ENCODE peak calls at places on chromosomes 6 and 20, in six cellular contexts. U is AG09309, J is heart right ventricle, B is fibroblast of mammary gland, R is fibroblast of the conjunctiva, Z is lung. K is an unnamed sample.
A peak's percentile ranks its signal among the peaks of the same experiment; 100 is the strongest.

GRCh38 chr6:147141690-147142308 is 62.4 kb upstream of the STXBP5 start:
- DNase-seq in U (no peak), J (no peak), B (peak; percentile 80), R (no peak), Z (no peak), K (no peak)

GRCh38 chr20:56400001-56400640 is 7.7 kb downstream of the CSTF1 start:
- DNase-seq in U (peak; percentile 46), J (peak; percentile 71), B (peak; percentile 84), R (peak; percentile 67), Z (peak; percentile 52), K (peak; percentile 69)

GRCh38 chr6:12275084-12275483 is 15.1 kb upstream of the EDN1 start:
- DNase-seq in U (no peak), J (no peak), B (peak; percentile 14), R (no peak), Z (no peak), K (no peak)

GRCh38 chr6:36018339-36018738 is 6.1 kb downstream of the SLC26A8 start:
- DNase-seq in U (no peak), J (no peak), B (no peak), R (no peak), Z (no peak), K (no peak)

GRCh38 chr6:1474205-1474604 is 84.8 kb downstream of the FOXF2 start:
- DNase-seq in U (no peak), J (no peak), B (no peak), R (no peak), Z (no peak), K (no peak)

GRCh38 chr6:29656157-29656556 is 735 bp upstream of the MOG start:
- DNase-seq in U (no peak), J (peak; percentile 58), B (no peak), R (no peak), Z (no peak), K (no peak)

GRCh38 chr20:34237942-34238341 is 3.3 kb upstream of the ASIP start:
- DNase-seq in U (no peak), J (no peak), B (no peak), R (no peak), Z (no peak), K (no peak)

GRCh38 chr6:79404677-79405076 is 132.6 kb downstream of the LCA5 start:
- DNase-seq in U (no peak), J (no peak), B (no peak), R (no peak), Z (no peak), K (no peak)

GRCh38 chr20:4150095-4150492 is 134.7 kb upstream of the RNF24 start:
- DNase-seq in U (no peak), J (no peak), B (peak; percentile 54), R (no peak), Z (no peak), K (no peak)

GRCh38 chr20:3315110-3315509 is 76.1 kb upstream of the SLC4A11 start:
- DNase-seq in U (no peak), J (no peak), B (no peak), R (no peak), Z (no peak), K (no peak)

GRCh38 chr20:54432966-54433365 is 42.4 kb upstream of the DOK5 start:
- DNase-seq in U (no peak), J (no peak), B (no peak), R (no peak), Z (no peak), K (no peak)

GRCh38 chr6:158131926-158132325 is 36.1 kb downstream of the SERAC1 start:
- DNase-seq in U (no peak), J (no peak), B (peak; percentile 35), R (no peak), Z (no peak), K (peak; percentile 20)

GRCh38 chr20:44400671-44401051 is 45.2 kb downstream of the HNF4A start:
- DNase-seq in U (no peak), J (no peak), B (no peak), R (no peak), Z (no peak), K (no peak)

GRCh38 chr20:24936526-24937407 is 12.3 kb upstream of the CST7 start:
- DNase-seq in U (no peak), J (no peak), B (no peak), R (no peak), Z (no peak), K (no peak)

GRCh38 chr6:91669154-91669903 is 1082.5 kb upstream of the MAP3K7 start:
- DNase-seq in U (no peak), J (peak; percentile 5), B (no peak), R (no peak), Z (no peak), K (no peak)

GRCh38 chr6:39760246-39760952 is 31.8 kb upstream of the DAAM2 start:
- DNase-seq in U (no peak), J (no peak), B (no peak), R (no peak), Z (no peak), K (no peak)

GRCh38 chr6:135270676-135271536 is 89.8 kb downstream of the MYB start:
- DNase-seq in U (no peak), J (no peak), B (peak; percentile 16), R (no peak), Z (peak; percentile 63), K (no peak)

GRCh38 chr20:47998736-47999135 is 213.5 kb upstream of the SULF2 start:
- DNase-seq in U (no peak), J (no peak), B (no peak), R (no peak), Z (no peak), K (no peak)

GRCh38 chr6:127586372-127586771 is 9.4 kb downstream of the C6orf58 start:
- DNase-seq in U (no peak), J (no peak), B (no peak), R (no peak), Z (no peak), K (no peak)

GRCh38 chr6:137493218-137494038 is 766 bp downstream of the OLIG3 start:
- DNase-seq in U (no peak), J (no peak), B (peak; percentile 3), R (no peak), Z (no peak), K (no peak)

GRCh38 chr6:151291145-151292055 is 51.6 kb downstream of the AKAP12 start:
- DNase-seq in U (no peak), J (peak; percentile 34), B (peak; percentile 65), R (peak; percentile 50), Z (no peak), K (no peak)

GRCh38 chr6:43878823-43879495 is 108.9 kb downstream of the VEGFA start:
- DNase-seq in U (no peak), J (peak; percentile 40), B (no peak), R (peak; percentile 10), Z (no peak), K (no peak)

GRCh38 chr6:89120371-89120770 is 2.5 kb upstream of the SRSF12 start:
- DNase-seq in U (no peak), J (no peak), B (peak; percentile 57), R (no peak), Z (no peak), K (no peak)

GRCh38 chr6:41650120-41650519 is 11.9 kb downstream of the MDFI start:
- DNase-seq in U (no peak), J (no peak), B (no peak), R (no peak), Z (no peak), K (no peak)